ENCODE peak calls at places on chromosomes 12 and 14, in seven cellular contexts. One of them, this sample, is unnamed.

GRCh38 chr14:37202812-37203211 is 5.1 kb downstream of the MIPOL1 start:
- DNase-seq in AG10803: no peak
- DNase-seq in fibroblast of mammary gland: no peak
- DNase-seq in A549: no peak
- DNase-seq in lung: no peak
- DNase-seq in fibroblast of the aortic adventitia: no peak
- DNase-seq in CD8-positive, alpha-beta T cell: no peak
- DNase-seq in this sample: no peak

GRCh38 chr14:100392266-100392850 is 69.2 kb downstream of the SLC25A47 start:
- DNase-seq in AG10803: peak; percentile 44
- DNase-seq in fibroblast of mammary gland: peak; percentile 69
- DNase-seq in A549: no peak
- DNase-seq in lung: no peak
- DNase-seq in fibroblast of the aortic adventitia: no peak
- DNase-seq in CD8-positive, alpha-beta T cell: no peak
- DNase-seq in this sample: no peak

GRCh38 chr12:100356646-100357223 is at the start of gene SLC17A8:
- DNase-seq in AG10803: no peak
- DNase-seq in fibroblast of mammary gland: no peak
- DNase-seq in A549: no peak
- DNase-seq in lung: no peak
- DNase-seq in fibroblast of the aortic adventitia: no peak
- DNase-seq in CD8-positive, alpha-beta T cell: no peak
- DNase-seq in this sample: no peak

GRCh38 chr14:75561013-75561432 is 17.4 kb upstream of the FLVCR2 start:
- DNase-seq in AG10803: peak; percentile 62
- DNase-seq in fibroblast of mammary gland: peak; percentile 71
- DNase-seq in A549: peak; percentile 90
- DNase-seq in lung: peak; percentile 84
- DNase-seq in fibroblast of the aortic adventitia: peak; percentile 79
- DNase-seq in CD8-positive, alpha-beta T cell: no peak
- DNase-seq in this sample: peak; percentile 55

GRCh38 chr12:1580526-1580925 is 13.9 kb downstream of the FBXL14 start:
- DNase-seq in AG10803: no peak
- DNase-seq in fibroblast of mammary gland: no peak
- DNase-seq in A549: no peak
- DNase-seq in lung: no peak
- DNase-seq in fibroblast of the aortic adventitia: no peak
- DNase-seq in CD8-positive, alpha-beta T cell: no peak
- DNase-seq in this sample: no peak

GRCh38 chr12:131222271-131223139 is 268.8 kb downstream of the ADGRD1 start:
- DNase-seq in AG10803: no peak
- DNase-seq in fibroblast of mammary gland: no peak
- DNase-seq in A549: no peak
- DNase-seq in lung: no peak
- DNase-seq in fibroblast of the aortic adventitia: no peak
- DNase-seq in CD8-positive, alpha-beta T cell: no peak
- DNase-seq in this sample: no peak

GRCh38 chr14:39097159-39097558 is 5.9 kb downstream of the SEC23A start:
- DNase-seq in AG10803: no peak
- DNase-seq in fibroblast of mammary gland: peak; percentile 61
- DNase-seq in A549: no peak
- DNase-seq in lung: no peak
- DNase-seq in fibroblast of the aortic adventitia: peak; percentile 18
- DNase-seq in CD8-positive, alpha-beta T cell: no peak
- DNase-seq in this sample: no peak

GRCh38 chr12:12839886-12840285 is 26.7 kb downstream of the DDX47 start:
- DNase-seq in AG10803: peak; percentile 80
- DNase-seq in fibroblast of mammary gland: peak; percentile 87
- DNase-seq in A549: peak; percentile 67
- DNase-seq in lung: peak; percentile 48
- DNase-seq in fibroblast of the aortic adventitia: peak; percentile 74
- DNase-seq in CD8-positive, alpha-beta T cell: no peak
- DNase-seq in this sample: no peak

GRCh38 chr14:77804592-77804991 is 4.7 kb downstream of the ADCK1 start:
- DNase-seq in AG10803: no peak
- DNase-seq in fibroblast of mammary gland: peak; percentile 27
- DNase-seq in A549: peak; percentile 19
- DNase-seq in lung: no peak
- DNase-seq in fibroblast of the aortic adventitia: peak; percentile 33
- DNase-seq in CD8-positive, alpha-beta T cell: no peak
- DNase-seq in this sample: no peak

GRCh38 chr12:123263196-123263817 is 8.3 kb downstream of the CDK2AP1 start:
- DNase-seq in AG10803: no peak
- DNase-seq in fibroblast of mammary gland: no peak
- DNase-seq in A549: no peak
- DNase-seq in lung: no peak
- DNase-seq in fibroblast of the aortic adventitia: no peak
- DNase-seq in CD8-positive, alpha-beta T cell: no peak
- DNase-seq in this sample: no peak

GRCh38 chr14:84323450-84323849 is 1206.5 kb upstream of the FLRT2 start:
- DNase-seq in AG10803: no peak
- DNase-seq in fibroblast of mammary gland: no peak
- DNase-seq in A549: no peak
- DNase-seq in lung: no peak
- DNase-seq in fibroblast of the aortic adventitia: no peak
- DNase-seq in CD8-positive, alpha-beta T cell: no peak
- DNase-seq in this sample: no peak

GRCh38 chr12:50132505-50133135 is 20.6 kb downstream of the COX14 start:
- DNase-seq in AG10803: peak; percentile 69
- DNase-seq in fibroblast of mammary gland: peak; percentile 76
- DNase-seq in A549: no peak
- DNase-seq in lung: no peak
- DNase-seq in fibroblast of the aortic adventitia: peak; percentile 78
- DNase-seq in CD8-positive, alpha-beta T cell: no peak
- DNase-seq in this sample: no peak

GRCh38 chr12:6104842-6105241 is 19.6 kb downstream of the VWF start:
- DNase-seq in AG10803: no peak
- DNase-seq in fibroblast of mammary gland: no peak
- DNase-seq in A549: no peak
- DNase-seq in lung: no peak
- DNase-seq in fibroblast of the aortic adventitia: no peak
- DNase-seq in CD8-positive, alpha-beta T cell: no peak
- DNase-seq in this sample: no peak

GRCh38 chr14:23550827-23551265 is 719 bp downstream of the ZFHX2 start:
- DNase-seq in AG10803: no peak
- DNase-seq in fibroblast of mammary gland: no peak
- DNase-seq in A549: peak; percentile 27
- DNase-seq in lung: no peak
- DNase-seq in fibroblast of the aortic adventitia: no peak
- DNase-seq in CD8-positive, alpha-beta T cell: no peak
- DNase-seq in this sample: no peak

GRCh38 chr12:86948851-86949250 is 692.7 kb upstream of the MGAT4C start:
- DNase-seq in AG10803: no peak
- DNase-seq in fibroblast of mammary gland: no peak
- DNase-seq in A549: no peak
- DNase-seq in lung: no peak
- DNase-seq in fibroblast of the aortic adventitia: peak; percentile 33
- DNase-seq in CD8-positive, alpha-beta T cell: no peak
- DNase-seq in this sample: no peak

GRCh38 chr12:88247241-88247643 is 105.1 kb downstream of the TMTC3 start:
- DNase-seq in AG10803: peak; percentile 97
- DNase-seq in fibroblast of mammary gland: peak; percentile 92
- DNase-seq in A549: peak; percentile 10
- DNase-seq in lung: no peak
- DNase-seq in fibroblast of the aortic adventitia: peak; percentile 93
- DNase-seq in CD8-positive, alpha-beta T cell: no peak
- DNase-seq in this sample: no peak

GRCh38 chr14:69605761-69606160 is 5.6 kb upstream of the SUSD6 start:
- DNase-seq in AG10803: no peak
- DNase-seq in fibroblast of mammary gland: no peak
- DNase-seq in A549: no peak
- DNase-seq in lung: no peak
- DNase-seq in fibroblast of the aortic adventitia: no peak
- DNase-seq in CD8-positive, alpha-beta T cell: no peak
- DNase-seq in this sample: no peak

DNA sequence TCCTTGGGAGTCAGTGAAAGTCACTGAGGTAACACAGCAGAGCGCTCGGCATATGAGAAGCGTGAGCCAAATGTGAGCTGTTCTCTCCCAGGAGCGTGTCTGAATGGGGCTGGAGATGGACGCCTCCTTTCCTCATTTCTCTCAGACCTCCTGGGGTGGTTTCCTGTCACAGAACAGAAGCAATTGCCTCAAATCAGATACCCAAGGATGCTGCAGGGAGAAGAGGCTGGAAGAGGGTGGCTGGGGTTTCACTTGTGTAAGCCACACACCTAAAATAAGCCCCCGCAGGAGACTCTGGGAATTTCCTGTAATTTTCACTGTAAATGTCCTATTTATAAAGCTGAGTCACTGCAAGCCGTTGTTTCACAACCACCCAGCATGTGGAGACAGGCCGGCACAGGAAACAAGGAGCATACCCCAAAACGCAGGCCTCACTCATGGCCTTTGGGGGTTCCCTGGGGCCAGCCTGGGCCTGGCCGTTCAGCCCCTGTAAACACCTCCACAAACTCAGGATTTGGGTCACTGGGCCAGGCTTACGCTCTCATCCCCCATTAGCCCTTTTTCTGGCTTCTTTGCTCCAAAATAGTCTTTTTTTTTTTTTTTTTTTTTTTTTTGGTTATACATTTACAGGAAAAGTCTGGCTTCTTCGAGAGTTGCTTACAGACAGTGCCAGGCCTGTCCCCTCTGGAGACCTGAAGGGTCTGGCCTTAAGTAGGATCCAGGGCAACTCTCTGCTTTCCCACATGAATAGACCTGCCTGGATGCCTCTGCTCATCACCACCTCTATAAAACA is 55.3 kb downstream of the VCPKMT start:
- DNase-seq in AG10803: peak; percentile 93
- DNase-seq in fibroblast of mammary gland: peak; percentile 95
- DNase-seq in A549: peak; percentile 89
- DNase-seq in lung: no peak
- DNase-seq in fibroblast of the aortic adventitia: peak; percentile 96
- DNase-seq in CD8-positive, alpha-beta T cell: no peak
- DNase-seq in this sample: peak; percentile 82
- TF ChIP-seq CTCF in AG10803: peak; percentile 49
- TF ChIP-seq CTCF in fibroblast of mammary gland: peak; percentile 31
- TF ChIP-seq CTCF in A549: no peak
- TF ChIP-seq CTCF in lung: no peak
- TF ChIP-seq CTCF in fibroblast of the aortic adventitia: peak; percentile 53
- TF ChIP-seq CTCF in CD8-positive, alpha-beta T cell: no peak
- TF ChIP-seq CTCF in this sample: no peak

GRCh38 chr12:46365951-46366379 is 6.6 kb downstream of the SLC38A2 start:
- DNase-seq in AG10803: no peak
- DNase-seq in fibroblast of mammary gland: no peak
- DNase-seq in A549: no peak
- DNase-seq in lung: no peak
- DNase-seq in fibroblast of the aortic adventitia: peak; percentile 42
- DNase-seq in CD8-positive, alpha-beta T cell: no peak
- DNase-seq in this sample: no peak
- H3K4me3 ChIP-seq in AG10803: peak overlapping the region; percentile 84
- H3K4me3 ChIP-seq in fibroblast of mammary gland: peak overlapping the region; percentile 20
- H3K4me3 ChIP-seq in A549: peak overlapping the region; percentile 91
- H3K4me3 ChIP-seq in lung: no peak overlapping the region
- H3K4me3 ChIP-seq in fibroblast of the aortic adventitia: peak overlapping the region; percentile 96
- H3K4me3 ChIP-seq in CD8-positive, alpha-beta T cell: no peak overlapping the region
- H3K4me3 ChIP-seq in this sample: peak overlapping the region; percentile 2

GRCh38 chr12:76559277-76560082 is at the start of gene OSBPL8:
- DNase-seq in AG10803: peak; percentile 91
- DNase-seq in fibroblast of mammary gland: peak; percentile 87
- DNase-seq in A549: peak; percentile 80
- DNase-seq in lung: peak; percentile 97
- DNase-seq in fibroblast of the aortic adventitia: peak; percentile 84
- DNase-seq in CD8-positive, alpha-beta T cell: peak; percentile 97
- DNase-seq in this sample: peak; percentile 94
- TF ChIP-seq CTCF in AG10803: peak; percentile 9
- TF ChIP-seq CTCF in fibroblast of mammary gland: no peak
- TF ChIP-seq CTCF in A549: peak; percentile 36
- TF ChIP-seq CTCF in lung: no peak
- TF ChIP-seq CTCF in fibroblast of the aortic adventitia: peak; percentile 2
- TF ChIP-seq CTCF in CD8-positive, alpha-beta T cell: no peak
- TF ChIP-seq CTCF in this sample: peak; percentile 31

GRCh38 chr12:56722832-56723231 is 2.3 kb downstream of the NACA start:
- DNase-seq in AG10803: no peak
- DNase-seq in fibroblast of mammary gland: no peak
- DNase-seq in A549: no peak
- DNase-seq in lung: no peak
- DNase-seq in fibroblast of the aortic adventitia: no peak
- DNase-seq in CD8-positive, alpha-beta T cell: no peak
- DNase-seq in this sample: no peak
- H3K4me3 ChIP-seq in AG10803: peak overlapping the region; percentile 2
- H3K4me3 ChIP-seq in fibroblast of mammary gland: peak overlapping the region; percentile 100
- H3K4me3 ChIP-seq in A549: peak overlapping the region; percentile 99
- H3K4me3 ChIP-seq in lung: no peak overlapping the region
- H3K4me3 ChIP-seq in fibroblast of the aortic adventitia: peak overlapping the region; percentile 100
- H3K4me3 ChIP-seq in CD8-positive, alpha-beta T cell: peak overlapping the region; percentile 13
- H3K4me3 ChIP-seq in this sample: no peak overlapping the region

GRCh38 chr12:65673732-65674131 is 150.6 kb upstream of the HMGA2 start:
- DNase-seq in AG10803: peak; percentile 42
- DNase-seq in fibroblast of mammary gland: peak; percentile 58
- DNase-seq in A549: no peak
- DNase-seq in lung: no peak
- DNase-seq in fibroblast of the aortic adventitia: peak; percentile 71
- DNase-seq in CD8-positive, alpha-beta T cell: no peak
- DNase-seq in this sample: no peak
- TF ChIP-seq CTCF in AG10803: peak; percentile 39
- TF ChIP-seq CTCF in fibroblast of mammary gland: peak; percentile 22
- TF ChIP-seq CTCF in A549: peak; percentile 47
- TF ChIP-seq CTCF in lung: no peak
- TF ChIP-seq CTCF in fibroblast of the aortic adventitia: peak; percentile 24
- TF ChIP-seq CTCF in CD8-positive, alpha-beta T cell: no peak
- TF ChIP-seq CTCF in this sample: no peak

GRCh38 chr12:73699318-73699717 is 838.3 kb upstream of the ATXN7L3B start:
- DNase-seq in AG10803: no peak
- DNase-seq in fibroblast of mammary gland: no peak
- DNase-seq in A549: no peak
- DNase-seq in lung: no peak
- DNase-seq in fibroblast of the aortic adventitia: no peak
- DNase-seq in CD8-positive, alpha-beta T cell: no peak
- DNase-seq in this sample: no peak
- H3K4me3 ChIP-seq in AG10803: no peak overlapping the region
- H3K4me3 ChIP-seq in fibroblast of mammary gland: no peak overlapping the region
- H3K4me3 ChIP-seq in A549: no peak overlapping the region
- H3K4me3 ChIP-seq in lung: no peak overlapping the region
- H3K4me3 ChIP-seq in fibroblast of the aortic adventitia: no peak overlapping the region
- H3K4me3 ChIP-seq in CD8-positive, alpha-beta T cell: no peak overlapping the region
- H3K4me3 ChIP-seq in this sample: no peak overlapping the region

DNA sequence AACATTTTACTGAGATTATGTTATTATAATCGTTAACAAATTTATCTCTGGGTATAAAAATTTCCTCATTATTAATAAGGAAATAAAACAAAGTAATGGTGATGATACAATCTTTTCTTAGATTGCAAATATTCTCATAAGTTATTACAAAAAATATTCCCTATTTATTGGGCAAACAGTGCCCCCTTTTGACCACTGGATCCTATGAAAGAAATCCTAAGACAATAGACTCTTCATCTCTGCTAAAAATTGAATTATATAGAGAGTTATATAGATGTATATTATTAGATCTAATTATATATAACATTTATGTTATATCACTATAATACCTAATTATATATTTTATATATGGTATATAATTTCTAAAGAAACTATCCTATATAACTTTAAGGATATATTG is 94.2 kb upstream of the FGD4 start:
- DNase-seq in AG10803: peak; percentile 24
- DNase-seq in fibroblast of mammary gland: peak; percentile 54
- DNase-seq in A549: peak; percentile 15
- DNase-seq in lung: no peak
- DNase-seq in fibroblast of the aortic adventitia: peak; percentile 78
- DNase-seq in CD8-positive, alpha-beta T cell: no peak
- DNase-seq in this sample: no peak
- TF ChIP-seq CTCF in AG10803: peak; percentile 47
- TF ChIP-seq CTCF in fibroblast of mammary gland: peak; percentile 59
- TF ChIP-seq CTCF in A549: peak; percentile 62
- TF ChIP-seq CTCF in lung: peak; percentile 56
- TF ChIP-seq CTCF in fibroblast of the aortic adventitia: peak; percentile 63
- TF ChIP-seq CTCF in CD8-positive, alpha-beta T cell: peak; percentile 72
- TF ChIP-seq CTCF in this sample: peak; percentile 50

GRCh38 chr12:57894577-57895292 is 46.6 kb upstream of the ATP23 start:
- DNase-seq in AG10803: no peak
- DNase-seq in fibroblast of mammary gland: no peak
- DNase-seq in A549: no peak
- DNase-seq in lung: no peak
- DNase-seq in fibroblast of the aortic adventitia: no peak
- DNase-seq in CD8-positive, alpha-beta T cell: no peak
- DNase-seq in this sample: no peak
- H3K4me3 ChIP-seq in AG10803: peak overlapping the region; percentile 39
- H3K4me3 ChIP-seq in fibroblast of mammary gland: peak overlapping the region; percentile 12
- H3K4me3 ChIP-seq in A549: no peak overlapping the region
- H3K4me3 ChIP-seq in lung: no peak overlapping the region
- H3K4me3 ChIP-seq in fibroblast of the aortic adventitia: peak overlapping the region; percentile 43
- H3K4me3 ChIP-seq in CD8-positive, alpha-beta T cell: no peak overlapping the region
- H3K4me3 ChIP-seq in this sample: no peak overlapping the region